ENCODE peak calls at places on chromosomes 5 and 9, in four cellular contexts. Q is HepG2, D is K562, J is GM12878. E is an unnamed sample.

GRCh38 chr5:38796000-38796738 is 49.6 kb upstream of the OSMR start:
- DNase-seq in Q (no peak), D (no peak), J (no peak), E (no peak)

GRCh38 chr5:34609951-34610431 is 46.1 kb upstream of the RAI14 start:
- DNase-seq in Q (no peak), D (no peak), J (no peak), E (no peak)

GRCh38 chr9:17134843-17135577 is at the start of gene CNTLN:
- DNase-seq in J (no peak), D (no peak), Q (peak; percentile 67), E (peak; percentile 98)

GRCh38 chr5:41325074-41325473 is 111.7 kb upstream of the C6 start:
- DNase-seq in D (no peak), J (no peak), Q (no peak), E (no peak)

GRCh38 chr5:62582198-62582597 is 3.6 kb downstream of the LRRC70 start:
- DNase-seq in D (no peak), Q (no peak), J (no peak), E (no peak)

GRCh38 chr9:136138566-136138965 is 19.9 kb upstream of the TMEM250 start:
- DNase-seq in D (peak; percentile 72), Q (peak; percentile 44), J (no peak), E (peak; percentile 94)

GRCh38 chr5:131329187-131329540 is 65.3 kb downstream of the CDC42SE2 start:
- DNase-seq in D (no peak), J (no peak), Q (no peak), E (no peak)

GRCh38 chr9:104758974-104759373 is 5.0 kb upstream of the NIPSNAP3B start:
- DNase-seq in D (no peak), Q (no peak), J (no peak), E (no peak)

GRCh38 chr9:134375430-134376385 is 49.5 kb downstream of the RXRA start:
- DNase-seq in D (peak; percentile 44), J (no peak), Q (no peak), E (no peak)

GRCh38 chr9:19028835-19029451 is 4.1 kb downstream of the SAXO1 start:
- DNase-seq in Q (peak; percentile 54), D (peak; percentile 54), J (no peak), E (no peak)

GRCh38 chr5:177419045-177419444 is 7.4 kb upstream of the GRK6 start:
- DNase-seq in Q (no peak), J (no peak), D (no peak), E (no peak)

GRCh38 chr5:98586581-98586980 is 186.9 kb upstream of the RGMB start:
- DNase-seq in D (no peak), J (no peak), Q (no peak), E (no peak)

GRCh38 chr9:93136693-93137092 is 2.6 kb upstream of the NINJ1 start:
- DNase-seq in D (no peak), J (no peak), Q (no peak), E (no peak)

GRCh38 chr9:82651474-82651873 is 411.5 kb downstream of the RASEF start:
- DNase-seq in J (no peak), D (no peak), Q (no peak), E (no peak)

GRCh38 chr5:169416583-169417196 is 115.8 kb upstream of the SLIT3 start:
- DNase-seq in D (peak; percentile 8), Q (no peak), J (peak; percentile 44), E (no peak)
- TF ChIP-seq NR2C2 in D (no peak), Q (no peak), J (no peak), E (no peak)

GRCh38 chr5:172110921-172111873 is 76.8 kb downstream of the STK10 start:
- DNase-seq in Q (no peak), J (peak; percentile 93), D (peak; percentile 40), E (no peak)
- TF ChIP-seq NR2C2 in Q (no peak), J (no peak), D (no peak), E (no peak)

DNA sequence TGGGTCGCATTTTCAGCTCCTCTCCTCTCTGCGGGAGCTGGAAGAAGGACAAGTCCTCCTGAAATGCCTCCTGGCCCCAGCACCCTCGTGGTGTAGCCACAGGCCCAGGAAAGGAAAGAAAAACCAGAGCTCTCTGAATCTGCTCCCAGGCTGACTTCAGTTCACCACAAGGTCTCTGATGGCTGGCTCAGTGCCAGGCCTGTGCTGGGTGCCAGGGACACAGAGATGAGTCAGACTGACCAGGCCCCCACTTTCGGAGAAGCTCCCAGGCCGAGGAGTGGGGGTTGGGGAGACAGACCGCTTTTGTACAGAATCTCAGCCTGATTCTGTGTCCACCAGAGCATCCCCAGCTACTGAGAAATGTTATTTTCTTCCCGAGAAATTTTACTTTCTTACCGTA is 12.1 kb downstream of the GLIPR2 start:
- DNase-seq in J (peak; percentile 76), Q (peak; percentile 63), D (peak; percentile 45), E (no peak)
- TF ChIP-seq NR2C2 in J (no peak), Q (no peak), D (no peak), E (no peak)

GRCh38 chr5:54021413-54022155 is 288.8 kb downstream of the ARL15 start:
- DNase-seq in D (no peak), Q (no peak), J (no peak), E (no peak)
- TF ChIP-seq NR2C2 in D (no peak), Q (no peak), J (no peak), E (no peak)

DNA sequence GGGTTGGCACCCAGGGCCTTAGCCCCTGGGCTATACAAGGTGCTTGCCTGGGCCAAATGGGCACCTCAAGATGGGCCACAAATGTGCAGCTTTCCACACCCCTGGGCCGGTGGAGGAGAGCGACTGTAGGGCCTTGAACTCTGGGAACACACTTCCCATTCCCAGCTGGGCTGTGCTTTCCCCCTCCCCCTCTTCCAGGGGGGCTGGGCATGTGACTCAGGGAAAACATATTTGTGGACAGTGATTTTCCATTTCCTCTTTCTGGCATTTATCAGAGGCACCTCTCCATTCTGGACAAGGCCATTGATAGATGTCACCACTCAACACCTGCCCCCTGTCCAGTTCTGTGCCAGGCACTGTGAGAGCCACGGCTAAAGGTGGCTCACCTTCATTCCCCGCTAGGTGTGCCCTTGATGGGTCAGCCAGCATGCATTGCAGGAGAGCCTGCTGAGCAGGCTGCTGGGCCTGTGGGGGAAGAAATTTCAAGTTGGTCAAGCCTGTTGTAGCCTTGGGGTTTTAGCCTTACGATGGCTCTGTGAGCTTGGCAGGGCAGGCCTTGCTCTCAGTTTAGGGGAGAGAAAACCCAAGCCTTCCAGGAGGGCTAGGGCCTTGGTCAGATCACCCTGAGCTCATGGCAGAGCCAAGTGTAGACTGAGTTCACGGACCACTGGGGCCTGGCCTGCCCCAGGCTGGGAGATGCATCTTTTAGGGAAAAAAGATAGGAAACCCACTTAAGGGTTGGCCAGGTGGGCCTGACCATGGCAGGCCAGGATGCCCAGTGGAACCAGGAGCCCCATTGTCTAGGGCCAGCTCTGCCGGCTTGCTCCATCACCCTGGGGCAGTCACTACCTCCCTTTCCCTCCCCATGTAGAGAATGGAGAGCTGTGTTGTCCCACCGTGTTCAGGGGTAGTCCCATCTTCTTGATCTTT is 113.9 kb downstream of the DAB2IP start:
- DNase-seq in Q (peak; percentile 90), D (no peak), J (no peak), E (no peak)
- TF ChIP-seq NR2C2 in Q (peak; percentile 54), D (no peak), J (no peak), E (no peak)

DNA sequence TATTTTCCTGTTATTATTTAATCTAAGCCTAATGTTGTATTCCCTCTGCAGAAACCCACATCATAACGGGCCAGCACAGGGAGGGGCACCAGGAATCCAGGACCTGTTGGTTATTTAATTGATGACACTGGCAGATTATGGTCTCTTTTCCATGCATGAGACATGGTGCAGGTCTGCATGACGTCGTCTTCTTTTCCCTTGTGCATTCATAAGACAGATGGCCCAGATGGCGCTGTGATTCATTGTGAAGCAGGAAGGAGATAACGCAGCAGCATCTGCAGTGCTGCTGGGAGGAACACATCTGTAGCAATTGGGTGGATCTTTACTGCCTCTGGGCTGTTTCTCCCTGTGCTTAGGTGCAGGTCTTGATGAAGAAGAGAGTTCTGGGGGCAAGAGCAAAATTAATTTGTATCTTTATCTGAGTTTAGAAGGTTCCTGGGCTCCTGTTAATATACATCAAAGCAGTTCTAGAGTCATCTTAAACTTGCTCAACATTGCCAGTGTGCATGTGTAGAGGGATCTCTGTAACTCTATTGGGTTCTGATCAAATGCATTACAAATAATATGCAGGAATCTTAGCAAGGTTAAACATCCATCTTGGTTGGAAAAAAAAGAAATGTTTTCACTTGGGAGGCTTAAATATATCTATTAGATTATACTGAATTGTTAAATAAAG is 176.1 kb downstream of the PCSK1 start:
- DNase-seq in D (no peak), J (no peak), Q (no peak), E (no peak)
- TF ChIP-seq NR2C2 in D (no peak), J (no peak), Q (no peak), E (no peak)